ENCODE peak calls at places on chromosomes 6 and 20, in six cellular contexts. D is lung, O is brain microvascular endothelial cell, J is upper lobe of right lung, C is sigmoid colon, H is fibroblast of lung. G is an unnamed sample.

GRCh38 chr6:156262014-156262413 is 515.2 kb upstream of the ARID1B start:
- DNase-seq in O (no peak), C (no peak), H (no peak), D (no peak), J (no peak), G (no peak)

GRCh38 chr20:16246870-16247269 is 326.4 kb downstream of the KIF16B start:
- DNase-seq in O (no peak), H (no peak), C (no peak), D (no peak), J (no peak), G (no peak)

GRCh38 chr20:50648651-50649050 is 42.7 kb downstream of the RIPOR3 start:
- DNase-seq in C (no peak), H (no peak), D (no peak), O (no peak), J (no peak), G (no peak)

GRCh38 chr20:33351696-33352095 is 49.6 kb downstream of the CDK5RAP1 start:
- DNase-seq in H (no peak), C (no peak), D (no peak), J (peak), O (no peak), G (no peak)

GRCh38 chr6:17200395-17200794 is 80.8 kb upstream of the RBM24 start:
- DNase-seq in H (no peak), D (no peak), O (no peak), C (no peak), J (no peak), G (no peak)

GRCh38 chr6:20246107-20246506 is 33.8 kb upstream of the MBOAT1 start:
- DNase-seq in J (no peak), H (no peak), O (no peak), D (no peak), C (no peak), G (no peak)

GRCh38 chr6:56168601-56169000 is 78.8 kb downstream of the COL21A1 start:
- DNase-seq in J (no peak), H (no peak), O (no peak), D (no peak), C (no peak), G (no peak)

GRCh38 chr6:159691133-159691962 is 1.7 kb downstream of the SOD2 start:
- DNase-seq in C (no peak), H (peak), J (no peak), O (peak), D (peak), G (peak)

GRCh38 chr6:113361014-113361645 is 496.0 kb upstream of the MARCKS start:
- DNase-seq in J (no peak), D (no peak), O (peak), C (no peak), H (peak), G (no peak)

GRCh38 chr6:55569638-55570037 is 9.4 kb downstream of the HMGCLL1 start:
- DNase-seq in C (peak), D (no peak), J (no peak), H (no peak), O (no peak), G (no peak)

GRCh38 chr20:38156888-38157634 is 8.0 kb downstream of the TGM2 start:
- DNase-seq in D (no peak), J (no peak), O (no peak), H (peak), C (peak), G (no peak)

GRCh38 chr6:157236040-157236725 is 87.1 kb downstream of the TMEM242 start:
- DNase-seq in C (peak), O (no peak), J (no peak), H (no peak), D (no peak), G (no peak)

GRCh38 chr6:52049252-52050050 is 38.0 kb downstream of the PKHD1 start:
- DNase-seq in J (no peak), O (peak), D (no peak), C (no peak), H (peak), G (no peak)

GRCh38 chr6:41200901-41201783 is at the start of gene TREML2:
- DNase-seq in O (no peak), H (no peak), D (no peak), C (no peak), J (no peak), G (no peak)

GRCh38 chr6:30682181-30683117 is 4.0 kb downstream of the PPP1R18 start:
- DNase-seq in D (peak), H (peak), C (peak), O (peak), J (peak), G (peak)

GRCh38 chr6:167782698-167783517 is 43.8 kb upstream of the AFDN start:
- DNase-seq in D (no peak), H (no peak), J (no peak), O (no peak), C (peak), G (no peak)

GRCh38 chr20:63854069-63854765 is 7.1 kb upstream of the ABHD16B start:
- DNase-seq in J (no peak), H (no peak), O (no peak), C (no peak), D (no peak), G (no peak)

GRCh38 chr20:45545754-45546453 is 1.3 kb downstream of the EPPIN start:
- DNase-seq in O (peak), D (no peak), J (no peak), H (peak), C (no peak), G (no peak)

GRCh38 chr6:168133186-168133585 is 54.2 kb upstream of the FRMD1 start:
- DNase-seq in C (peak), O (peak), J (no peak), D (no peak), H (peak), G (peak)

GRCh38 chr20:39280875-39281274 is 318.7 kb downstream of the DHX35 start:
- DNase-seq in C (no peak), D (no peak), J (no peak), O (no peak), H (no peak), G (no peak)

GRCh38 chr6:132114201-132114860 is 163.2 kb upstream of the CCN2 start:
- DNase-seq in D (no peak), J (no peak), O (no peak), H (peak), C (no peak), G (no peak)

GRCh38 chr6:121800047-121800446 is 364.6 kb downstream of the GJA1 start:
- DNase-seq in O (no peak), C (no peak), D (no peak), J (no peak), H (no peak), G (no peak)

GRCh38 chr20:58361549-58361948 is 27.5 kb upstream of the VAPB start:
- DNase-seq in D (no peak), J (no peak), C (no peak), O (peak), H (peak), G (peak)

GRCh38 chr6:137341721-137342195 is 122.6 kb upstream of the IFNGR1 start:
- DNase-seq in C (no peak), J (no peak), D (no peak), O (no peak), H (peak), G (no peak)

GRCh38 chr6:150024646-150025155 is 631 bp downstream of the RAET1L start:
- DNase-seq in J (no peak), D (no peak), O (no peak), H (no peak), C (no peak), G (no peak)

GRCh38 chr20:34112600-34113061 is 588 bp upstream of the EIF2S2 start:
- DNase-seq in C (peak), J (peak), D (no peak), O (peak), H (peak), G (peak)

GRCh38 chr6:14126250-14126649 is 8.7 kb downstream of the CD83 start:
- DNase-seq in J (no peak), C (no peak), H (no peak), D (no peak), O (no peak), G (no peak)

GRCh38 chr20:48219306-48219705 is 434.0 kb upstream of the SULF2 start:
- DNase-seq in C (no peak), D (no peak), O (no peak), J (no peak), H (no peak), G (no peak)

GRCh38 chr6:168280020-168280898 is 39.3 kb downstream of the DACT2 start:
- DNase-seq in H (no peak), D (no peak), J (no peak), C (no peak), O (no peak), G (no peak)

GRCh38 chr6:140183881-140184280 is 809.4 kb upstream of the CITED2 start:
- DNase-seq in H (no peak), O (no peak), J (no peak), C (no peak), D (no peak), G (peak)

GRCh38 chr20:33815671-33816070 is 4.5 kb downstream of the CHMP4B start:
- DNase-seq in D (no peak), O (no peak), C (no peak), J (no peak), H (no peak), G (no peak)

GRCh38 chr6:134466751-134467525 is 149.0 kb upstream of the SGK1 start:
- DNase-seq in J (no peak), H (no peak), O (no peak), D (no peak), C (no peak), G (no peak)

GRCh38 chr20:11880694-11881093 is 37.0 kb upstream of the BTBD3 start:
- DNase-seq in H (no peak), D (no peak), C (no peak), J (no peak), O (no peak), G (no peak)

GRCh38 chr6:88302769-88303230 is 136.7 kb upstream of the CNR1 start:
- DNase-seq in D (no peak), J (no peak), H (no peak), O (no peak), C (no peak), G (no peak)

GRCh38 chr6:152201134-152201533 is 393.7 kb downstream of the ESR1 start:
- DNase-seq in O (no peak), C (no peak), H (no peak), J (no peak), D (no peak), G (no peak)

GRCh38 chr20:1509237-1509636 is 18.0 kb upstream of the SIRPB2 start:
- DNase-seq in J (no peak), D (no peak), O (peak), C (no peak), H (peak), G (no peak)
- TF ChIP-seq CTCF in J (peak), D (peak), O (peak), C (no peak), H (peak), G (peak)

GRCh38 chr6:111581957-111582356 is 23.7 kb downstream of the TRAF3IP2 start:
- DNase-seq in C (no peak), D (no peak), O (no peak), H (no peak), J (no peak), G (no peak)

GRCh38 chr6:111579816-111580215 is 25.9 kb downstream of the TRAF3IP2 start:
- DNase-seq in H (no peak), C (no peak), J (no peak), O (no peak), D (no peak), G (no peak)

GRCh38 chr6:111583221-111583620 is 22.5 kb downstream of the TRAF3IP2 start:
- DNase-seq in O (no peak), D (no peak), H (no peak), C (no peak), J (no peak), G (no peak)

GRCh38 chr6:111580401-111580800 is 25.3 kb downstream of the TRAF3IP2 start:
- DNase-seq in C (no peak), J (no peak), O (no peak), H (no peak), D (no peak), G (no peak)

GRCh38 chr6:111580826-111581505 is 24.7 kb downstream of the TRAF3IP2 start:
- DNase-seq in O (no peak), J (no peak), C (peak), D (no peak), H (peak), G (no peak)
- TF ChIP-seq CTCF in O (peak), J (no peak), C (no peak), D (no peak), H (no peak), G (no peak)

GRCh38 chr6:28142446-28142845 is 763 bp downstream of the ZKSCAN8 start:
- DNase-seq in O (no peak), D (no peak), H (peak), C (no peak), J (no peak), G (no peak)

GRCh38 chr6:28139860-28140500 is 1.7 kb upstream of the ZKSCAN8 start:
- DNase-seq in C (no peak), O (no peak), H (no peak), J (no peak), D (no peak), G (no peak)

GRCh38 chr6:28140616-28141015 is 1.1 kb upstream of the ZKSCAN8 start:
- DNase-seq in J (no peak), C (no peak), D (no peak), O (no peak), H (no peak), G (no peak)

GRCh38 chr6:28137458-28138020 is 4.1 kb upstream of the ZKSCAN8 start:
- DNase-seq in C (no peak), J (no peak), H (no peak), D (no peak), O (no peak), G (no peak)

DNA sequence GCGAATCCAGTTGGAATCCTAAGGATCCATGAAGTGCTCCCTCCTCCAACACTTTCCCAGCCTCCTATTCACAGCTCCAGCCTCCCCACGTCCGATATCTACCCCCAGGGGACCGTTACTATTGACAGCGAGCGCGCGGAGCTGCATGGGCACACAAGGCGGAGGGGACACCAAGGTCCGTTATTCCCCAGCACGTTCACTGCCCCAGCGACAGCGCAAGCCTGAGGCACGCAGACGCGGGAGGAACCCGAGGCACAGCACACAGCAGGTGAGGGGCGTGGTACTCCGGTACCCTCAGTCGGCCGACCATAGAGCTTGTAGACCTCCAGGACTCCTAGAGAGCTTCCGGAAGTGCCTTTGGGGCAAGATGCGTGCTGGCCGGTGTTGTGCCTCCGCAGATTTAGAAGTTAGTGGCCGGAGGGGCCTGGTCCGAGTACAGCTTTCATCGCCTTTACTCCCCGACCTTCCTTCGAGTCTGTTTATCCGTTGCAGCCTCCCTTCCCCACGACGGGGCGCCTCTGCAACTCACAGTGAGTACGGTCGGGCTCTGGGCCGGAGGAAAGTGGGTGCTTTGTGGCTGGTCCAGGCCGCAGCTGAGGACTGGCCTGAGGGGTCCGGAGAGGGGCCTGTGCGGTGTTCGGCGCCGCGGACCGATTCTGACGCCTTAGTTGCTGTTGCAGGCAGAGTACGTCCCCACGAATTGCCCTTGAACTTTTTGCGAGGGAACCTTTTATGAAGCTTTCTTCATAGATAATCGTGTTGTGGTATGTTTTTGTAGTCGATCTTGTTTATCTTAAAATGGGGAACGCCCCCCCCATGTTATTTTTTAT is at the start of gene ZKSCAN8:
- DNase-seq in H (peak), C (peak), J (peak), D (peak), O (peak), G (no peak)
- TF ChIP-seq CTCF in H (no peak), C (no peak), J (no peak), D (no peak), O (no peak), G (no peak)

GRCh38 chr6:117169781-117170281 is 95.5 kb upstream of the VGLL2 start:
- DNase-seq in O (no peak), D (no peak), C (no peak), J (no peak), H (no peak), G (no peak)

GRCh38 chr6:117165921-117166499 is 99.3 kb upstream of the VGLL2 start:
- DNase-seq in J (no peak), O (no peak), D (no peak), C (no peak), H (no peak), G (no peak)

GRCh38 chr6:117168296-117169059 is 96.9 kb upstream of the VGLL2 start:
- DNase-seq in D (no peak), O (no peak), J (no peak), H (no peak), C (no peak), G (no peak)

GRCh38 chr6:117169060-117169635 is 96.2 kb upstream of the VGLL2 start:
- DNase-seq in J (no peak), H (no peak), C (no peak), D (no peak), O (no peak), G (no peak)

DNA sequence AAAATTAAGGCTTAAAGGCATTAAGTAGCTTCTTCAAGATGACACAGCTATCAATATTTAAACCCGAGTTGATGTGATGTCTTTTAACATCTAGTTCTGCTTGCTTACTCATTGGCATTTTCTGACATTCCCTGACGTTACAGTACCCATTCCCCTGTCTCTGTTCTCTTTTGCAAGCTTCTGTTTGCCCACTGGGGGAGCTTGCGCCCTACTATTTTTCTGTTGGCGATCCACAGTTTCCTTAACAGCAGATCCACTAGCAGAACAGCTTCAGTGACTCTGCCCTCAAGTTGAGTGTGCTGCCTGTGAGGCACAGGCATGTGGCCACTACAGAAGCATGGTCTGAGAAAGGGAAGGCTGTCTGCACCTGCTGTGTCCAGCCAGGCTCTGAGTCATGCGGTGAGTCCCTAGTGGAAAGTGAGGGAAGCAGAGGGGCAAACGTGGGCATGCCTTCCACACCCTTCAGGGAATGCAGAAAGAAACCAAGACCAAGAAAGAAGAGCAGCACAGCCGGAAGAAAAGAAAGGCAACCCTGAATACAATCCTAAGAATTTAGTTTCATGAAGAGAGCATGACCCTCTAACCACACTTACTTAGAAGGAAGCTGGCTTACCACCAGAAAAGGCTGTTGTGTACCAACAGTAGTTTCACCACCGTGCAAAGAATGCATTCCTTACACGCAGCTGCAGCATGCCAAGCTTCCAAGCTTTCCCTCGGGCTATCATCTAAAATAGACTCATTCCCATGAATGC is 97.7 kb upstream of the VGLL2 start:
- DNase-seq in O (no peak), J (no peak), D (no peak), C (no peak), H (no peak), G (peak)
- TF ChIP-seq CTCF in O (peak), J (no peak), D (no peak), C (no peak), H (no peak), G (no peak)